ENCODE peak calls at places on chromosome 16, in seven cellular contexts. M is stimulated activated CD8-positive, alpha-beta memory T cell treated with anti-CD3 and anti-CD28 coated beads, Interleukin-7, amount 100 ng/mL, for 1 hour; A is fibroblast of pulmonary artery; I is dermis blood vessel endothelial cell; K is T-cell; W is neural progenitor cell; L is AG09309. X is an unnamed sample.

GRCh38 chr16:27098366-27099050 is 31.8 kb downstream of the C16orf82 start:
- DNase-seq in M (no peak), A (no peak), I (no peak), K (no peak), W (no peak), L (no peak), X (no peak)

GRCh38 chr16:7021653-7022275 is 310.9 kb upstream of the RBFOX1 start:
- DNase-seq in M (no peak), A (no peak), I (no peak), K (no peak), W (no peak), L (no peak), X (no peak)

GRCh38 chr16:70475054-70475871 is 20.9 kb downstream of the FCSK start:
- DNase-seq in M (no peak), A (no peak), I (no peak), K (no peak), W (no peak), L (no peak), X (no peak)

GRCh38 chr16:75308011-75308410 is 56.6 kb upstream of the BCAR1 start:
- DNase-seq in M (no peak), A (no peak), I (no peak), K (no peak), W (no peak), L (no peak), X (no peak)

GRCh38 chr16:17832738-17833137 is 362.0 kb upstream of the XYLT1 start:
- DNase-seq in M (no peak), A (no peak), I (no peak), K (no peak), W (no peak), L (no peak), X (no peak)

GRCh38 chr16:48197294-48197693 is 41.5 kb upstream of the ABCC12 start:
- DNase-seq in M (no peak), A (no peak), I (no peak), K (no peak), W (no peak), L (no peak), X (no peak)

GRCh38 chr16:88195021-88195581 is 187.7 kb upstream of the ZNF469 start:
- DNase-seq in M (no peak), A (no peak), I (no peak), K (no peak), W (no peak), L (no peak), X (no peak)

GRCh38 chr16:27080870-27081269 is 14.1 kb downstream of the C16orf82 start:
- DNase-seq in M (no peak), A (peak), I (peak), K (no peak), W (peak), L (no peak), X (no peak)

GRCh38 chr16:60087530-60087929 is 1353.4 kb upstream of the GOT2 start:
- DNase-seq in M (no peak), A (no peak), I (no peak), K (no peak), W (no peak), L (no peak), X (no peak)

GRCh38 chr16:50692999-50693781 is at the start of gene NOD2:
- DNase-seq in M (no peak), A (no peak), I (peak), K (no peak), W (peak), L (no peak), X (no peak)

GRCh38 chr16:49459953-49460735 is 86.5 kb downstream of the C16orf78 start:
- DNase-seq in M (no peak), A (no peak), I (no peak), K (no peak), W (no peak), L (no peak), X (no peak)

GRCh38 chr16:71288890-71289731 is at the start of gene CMTR2:
- DNase-seq in M (peak), A (peak), I (peak), K (peak), W (peak), L (peak), X (peak)

GRCh38 chr16:89971495-89972243 is 23.1 kb downstream of the DEF8 start:
- DNase-seq in M (no peak), A (peak), I (no peak), K (no peak), W (no peak), L (no peak), X (no peak)

GRCh38 chr16:71254832-71255560 is 24.5 kb upstream of the HYDIN start:
- DNase-seq in M (no peak), A (no peak), I (no peak), K (no peak), W (no peak), L (no peak), X (no peak)

GRCh38 chr16:66490774-66491715 is 58.9 kb downstream of the TK2 start:
- DNase-seq in M (no peak), A (no peak), I (no peak), K (no peak), W (no peak), L (no peak), X (no peak)

GRCh38 chr16:84982434-84982833 is 28.9 kb downstream of the ZDHHC7 start:
- DNase-seq in M (no peak), A (no peak), I (peak), K (peak), W (no peak), L (no peak), X (no peak)

X was measured in activated CD8-positive, alpha-beta T cell treated with anti-CD3 and anti-CD28 coated beads, Interleukin-2, amount 10 ng/mL, durations not matched to agents 7 days and 5 days.